ENCODE peak calls at places on chromosomes 12 and 14, in five cellular contexts. I is Caco-2, S is left lung, C is WERI-Rb-1, A is ascending aorta. H is an unnamed sample.

GRCh38 chr14:22534547-22534946 is 54.5 kb downstream of the DAD1 start:
- DNase-seq in C (no peak), S (no peak), A (peak; percentile 34), I (no peak), H (no peak)

GRCh38 chr14:90050271-90050670 is 11.5 kb upstream of the KCNK13 start:
- DNase-seq in I (no peak), A (no peak), C (no peak), S (no peak), H (no peak)

GRCh38 chr12:9935026-9935425 is 2.9 kb upstream of the CLEC2A start:
- DNase-seq in I (no peak), C (no peak), A (no peak), S (no peak), H (no peak)

GRCh38 chr12:100484891-100485511 is 11.3 kb downstream of the NR1H4 start:
- DNase-seq in I (no peak), A (no peak), C (no peak), S (no peak), H (no peak)

GRCh38 chr14:57982802-57983201 is 116.9 kb upstream of the SLC35F4 start:
- DNase-seq in I (no peak), C (no peak), S (peak; percentile 81), A (no peak), H (no peak)

GRCh38 chr14:35140718-35141581 is 18.6 kb downstream of the PRORP start:
- DNase-seq in S (no peak), A (no peak), C (no peak), I (no peak), H (no peak)

GRCh38 chr12:98211914-98212695 is 303.3 kb upstream of the TMPO start:
- DNase-seq in A (no peak), C (no peak), S (peak; percentile 57), I (no peak), H (no peak)

GRCh38 chr12:28611115-28611435 is 420.8 kb downstream of the CCDC91 start:
- DNase-seq in I (no peak), A (no peak), S (no peak), C (no peak), H (peak; percentile 47)

GRCh38 chr12:117836999-117837736 is 131.6 kb downstream of the KSR2 start:
- DNase-seq in I (peak; percentile 61), A (peak; percentile 82), C (peak; percentile 69), S (peak; percentile 88), H (peak; percentile 84)

GRCh38 chr12:12724421-12725085 is 7.4 kb downstream of the CDKN1B start:
- DNase-seq in S (peak; percentile 87), I (no peak), A (no peak), C (no peak), H (no peak)

GRCh38 chr14:68770553-68771286 is 22.1 kb downstream of the ZFP36L1 start:
- DNase-seq in A (no peak), S (peak; percentile 48), I (no peak), C (no peak), H (no peak)

GRCh38 chr14:26887842-26888241 is 290.0 kb upstream of the NOVA1 start:
- DNase-seq in S (no peak), C (no peak), A (peak; percentile 63), I (no peak), H (no peak)

GRCh38 chr14:74364271-74364880 is 16.1 kb downstream of the VRTN start:
- DNase-seq in I (peak; percentile 26), A (no peak), S (no peak), C (no peak), H (no peak)

GRCh38 chr12:32535260-32535999 is 136.1 kb downstream of the FGD4 start:
- DNase-seq in C (no peak), I (no peak), S (peak; percentile 90), A (peak; percentile 89), H (peak; percentile 65)

GRCh38 chr14:68379510-68380303 is 413.2 kb downstream of the ZFP36L1 start:
- DNase-seq in S (no peak), A (no peak), I (no peak), C (no peak), H (no peak)

GRCh38 chr14:86799244-86799647 is 1193.7 kb downstream of the GALC start:
- DNase-seq in I (no peak), S (no peak), A (no peak), C (no peak), H (peak; percentile 58)

GRCh38 chr12:2868986-2869385 is 8.0 kb downstream of the FOXM1 start:
- DNase-seq in C (no peak), I (no peak), A (no peak), S (no peak), H (no peak)

GRCh38 chr14:103329421-103330347 is 4.4 kb upstream of the EIF5 start:
- DNase-seq in C (no peak), A (peak; percentile 70), S (peak; percentile 17), I (no peak), H (peak; percentile 26)

GRCh38 chr12:27542628-27543027 is 18.6 kb downstream of the PPFIBP1 start:
- DNase-seq in A (no peak), C (no peak), S (no peak), I (no peak), H (no peak)

GRCh38 chr14:63510538-63510937 is 32.6 kb downstream of the PPP2R5E start:
- DNase-seq in I (no peak), C (no peak), A (no peak), S (no peak), H (no peak)

GRCh38 chr12:99334737-99335136 is 312.8 kb upstream of the GARIN6 start:
- DNase-seq in C (no peak), I (no peak), A (no peak), S (no peak), H (no peak)

GRCh38 chr12:126700115-126700514 is 1566.9 kb upstream of the TMEM132C start:
- DNase-seq in I (no peak), A (no peak), C (no peak), S (no peak), H (no peak)

GRCh38 chr14:59454131-59454530 is 11.0 kb downstream of the GPR135 start:
- DNase-seq in S (no peak), C (no peak), A (peak; percentile 83), I (no peak), H (no peak)

GRCh38 chr14:33848706-33849454 is 102.0 kb downstream of the EGLN3 start:
- DNase-seq in A (peak; percentile 68), I (peak; percentile 84), C (peak; percentile 91), S (peak; percentile 35), H (peak; percentile 85)

GRCh38 chr12:124853781-124854636 is 9.7 kb downstream of the SCARB1 start:
- DNase-seq in I (no peak), S (no peak), A (no peak), C (no peak), H (no peak)

GRCh38 chr14:59900536-59900935 is 19.4 kb upstream of the LRRC9 start:
- DNase-seq in A (no peak), S (no peak), I (no peak), C (no peak), H (no peak)

GRCh38 chr14:22271838-22272237 is 317.2 kb downstream of the DAD1 start:
- DNase-seq in C (no peak), A (no peak), S (no peak), I (no peak), H (no peak)

GRCh38 chr12:94805749-94806148 is 155.4 kb upstream of the TMCC3 start:
- DNase-seq in C (no peak), I (no peak), S (no peak), A (no peak), H (no peak)

GRCh38 chr12:49044660-49045059 is 15.9 kb downstream of the KMT2D start:
- DNase-seq in C (no peak), I (no peak), A (no peak), S (no peak), H (no peak)

GRCh38 chr12:34209259-34209835 is 187.1 kb downstream of the ALG10 start:
- DNase-seq in C (no peak), A (no peak), I (no peak), S (no peak), H (no peak)

GRCh38 chr12:34210689-34211530 is 188.6 kb downstream of the ALG10 start:
- DNase-seq in I (no peak), C (no peak), A (no peak), S (no peak), H (no peak)

GRCh38 chr12:34207858-34208257 is 185.6 kb downstream of the ALG10 start:
- DNase-seq in C (no peak), A (no peak), S (no peak), I (no peak), H (no peak)

GRCh38 chr12:34210183-34210582 is 187.9 kb downstream of the ALG10 start:
- DNase-seq in A (no peak), C (no peak), S (no peak), I (no peak), H (no peak)

GRCh38 chr12:34208331-34209258 is 186.3 kb downstream of the ALG10 start:
- DNase-seq in I (no peak), A (no peak), S (no peak), C (no peak), H (no peak)
- TF ChIP-seq CTCF in I (no peak), A (no peak), S (no peak), C (no peak), H (no peak)

DNA sequence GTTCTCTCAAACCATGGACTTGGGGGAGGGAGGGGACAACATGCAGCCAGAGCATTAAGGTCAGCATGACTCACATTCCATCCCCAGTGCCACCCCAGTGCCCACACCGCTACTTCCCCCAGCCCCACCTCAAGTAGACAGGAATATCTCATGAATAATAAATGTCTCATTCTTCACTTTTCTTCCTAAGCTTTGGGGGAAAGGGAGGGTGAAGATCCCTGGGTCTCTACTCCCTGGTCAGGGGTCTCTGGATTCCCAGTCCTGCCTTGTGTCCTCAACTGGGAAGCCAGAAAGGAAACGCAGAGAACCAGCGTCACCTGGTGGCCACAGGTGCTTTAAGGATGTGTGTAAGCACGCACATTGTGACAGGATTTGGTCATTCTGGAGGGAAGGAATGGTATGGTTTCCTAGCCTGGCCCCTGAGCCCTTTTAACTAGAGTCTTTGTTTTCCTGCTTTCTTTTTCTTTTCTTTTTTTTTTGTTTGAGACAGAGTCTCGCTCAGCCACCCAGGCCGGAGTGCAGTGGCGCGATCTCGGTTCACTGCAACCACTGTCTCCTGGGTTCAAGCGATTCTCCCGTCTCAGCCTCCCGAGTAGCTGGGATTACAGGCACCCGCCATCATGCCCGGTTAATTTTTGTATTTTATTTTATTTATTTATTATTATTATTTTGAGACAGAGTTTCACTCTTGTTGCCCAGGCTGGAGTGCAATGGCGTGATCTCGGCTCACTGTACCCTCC is 3.4 kb downstream of the GPR84 start:
- DNase-seq in S (peak; percentile 85), C (peak; percentile 94), A (peak; percentile 84), I (peak; percentile 88), H (peak; percentile 89)
- TF ChIP-seq CTCF in S (peak; percentile 67), C (peak; percentile 96), A (peak; percentile 71), I (peak; percentile 97), H (peak; percentile 86)

GRCh38 chr12:53268009-53268636 is at the start of gene ESPL1:
- DNase-seq in C (peak; percentile 81), I (peak; percentile 63), A (peak; percentile 87), S (peak; percentile 91), H (peak; percentile 73)
- TF ChIP-seq CTCF in C (peak; percentile 39), I (peak; percentile 46), A (no peak), S (peak; percentile 17), H (no peak)

GRCh38 chr14:76264384-76264783 is 111.6 kb upstream of the ESRRB start:
- DNase-seq in A (no peak), C (no peak), I (no peak), S (no peak), H (no peak)

GRCh38 chr14:76268700-76269099 is 107.2 kb upstream of the ESRRB start:
- DNase-seq in S (no peak), I (no peak), A (no peak), C (no peak), H (no peak)

GRCh38 chr14:76268013-76268376 is 107.9 kb upstream of the ESRRB start:
- DNase-seq in C (no peak), A (no peak), S (no peak), I (no peak), H (no peak)

GRCh38 chr14:76271371-76271770 is 104.6 kb upstream of the ESRRB start:
- DNase-seq in S (no peak), A (no peak), C (no peak), I (no peak), H (no peak)

GRCh38 chr14:76267322-76268012 is 108.5 kb upstream of the ESRRB start:
- DNase-seq in S (peak; percentile 85), C (no peak), I (peak; percentile 57), A (no peak), H (peak; percentile 64)
- TF ChIP-seq CTCF in S (no peak), C (no peak), I (peak; percentile 5), A (no peak), H (no peak)